ENCODE peak calls at places on chromosomes 4 and X, in six cellular contexts. G is ovary, V is GF-D8, D is NCI-H748 treated with DMSO at 0.1 percent for 48 hours, O is fibroblast of mammary gland, S is cerebellar nuclear complex. L is an unnamed sample.

GRCh38 chr4:12409507-12410190 is 981.0 kb upstream of the HS3ST1 start:
- DNase-seq in V (no peak), D (no peak), O (peak; percentile 69), S (no peak), G (no peak), L (no peak)

GRCh38 chr4:187103351-187103750 is 379.7 kb upstream of the FAT1 start:
- DNase-seq in D (peak; percentile 50), S (no peak), G (no peak), V (no peak), O (no peak), L (no peak)

GRCh38 chr4:5128569-5128968 is 77.3 kb downstream of the STK32B start:
- DNase-seq in D (no peak), G (no peak), O (no peak), V (no peak), S (no peak), L (no peak)

GRCh38 chr4:38818441-38818976 is 13.9 kb upstream of the TLR1 start:
- DNase-seq in O (no peak), S (no peak), G (no peak), D (no peak), V (no peak), L (no peak)

GRCh38 chr4:113435893-113436292 is 325.6 kb downstream of the CAMK2D start:
- DNase-seq in D (no peak), O (peak; percentile 93), V (no peak), S (no peak), G (peak; percentile 41), L (no peak)

GRCh38 chr4:107283587-107284559 is 247.8 kb upstream of the DKK2 start:
- DNase-seq in S (no peak), G (no peak), O (peak; percentile 97), V (no peak), D (no peak), L (no peak)

GRCh38 chrX:133325422-133325821 is 89.9 kb downstream of the GPC4 start:
- DNase-seq in D (no peak), V (no peak), G (no peak), S (no peak), O (no peak), L (no peak)

GRCh38 chr4:152399246-152399645 is 136.6 kb downstream of the FBXW7 start:
- DNase-seq in D (no peak), G (no peak), S (no peak), V (peak; percentile 93), O (no peak), L (no peak)

GRCh38 chr4:20904966-20905365 is 204.7 kb downstream of the PACRGL start:
- DNase-seq in D (no peak), V (no peak), S (no peak), O (no peak), G (no peak), L (no peak)

GRCh38 chr4:33722800-33723511 is 2521.4 kb downstream of the ARAP2 start:
- DNase-seq in O (peak; percentile 73), D (peak; percentile 76), V (no peak), G (no peak), S (no peak), L (no peak)

GRCh38 chr4:182518421-182518820 is 275.2 kb downstream of the TENM3 start:
- DNase-seq in S (no peak), G (no peak), V (no peak), D (no peak), O (no peak), L (no peak)

GRCh38 chr4:53956454-53956853 is 108.0 kb downstream of the CHIC2 start:
- DNase-seq in S (no peak), D (no peak), G (no peak), V (no peak), O (no peak), L (no peak)

GRCh38 chrX:155666741-155667140 is 54.0 kb upstream of the TMLHE start:
- DNase-seq in G (no peak), D (no peak), S (no peak), V (no peak), O (no peak), L (no peak)

GRCh38 chr4:36854554-36854953 is 390.0 kb upstream of the NWD2 start:
- DNase-seq in V (no peak), O (no peak), S (no peak), D (no peak), G (no peak), L (no peak)

GRCh38 chr4:81380364-81380853 is 91.3 kb downstream of the RASGEF1B start:
- DNase-seq in V (no peak), S (no peak), G (no peak), O (no peak), D (no peak), L (no peak)

GRCh38 chr4:86441175-86441960 is 81.5 kb upstream of the MAPK10 start:
- DNase-seq in S (no peak), O (peak; percentile 2), V (no peak), D (no peak), G (no peak), L (no peak)

GRCh38 chr4:140607852-140608251 is 39.1 kb upstream of the UCP1 start:
- DNase-seq in V (no peak), D (no peak), O (no peak), S (no peak), G (no peak), L (no peak)

GRCh38 chr4:182917182-182918043 is at the start of gene DCTD:
- DNase-seq in D (no peak), S (no peak), V (peak; percentile 49), G (peak; percentile 87), O (peak; percentile 51), L (peak; percentile 91)

GRCh38 chrX:25650216-25650615 is 487.9 kb upstream of the MAGEB18 start:
- DNase-seq in G (no peak), S (no peak), O (no peak), D (no peak), V (no peak), L (no peak)

GRCh38 chr4:66750273-66750672 is 795.0 kb downstream of the CENPC start:
- DNase-seq in D (no peak), O (no peak), S (no peak), V (no peak), G (no peak), L (no peak)

GRCh38 chr4:31051565-31051964 is 331.4 kb downstream of the PCDH7 start:
- DNase-seq in V (no peak), D (no peak), S (no peak), G (no peak), O (no peak), L (no peak)

GRCh38 chr4:2793578-2793919 is 664 bp downstream of the SH3BP2 start:
- DNase-seq in D (no peak), O (peak; percentile 51), V (no peak), S (no peak), G (peak; percentile 56), L (peak; percentile 83)

GRCh38 chrX:113384628-113385027 is 544.0 kb upstream of the AMOT start:
- DNase-seq in S (no peak), O (peak; percentile 91), D (no peak), G (no peak), V (no peak), L (no peak)

GRCh38 chrX:16484338-16484737 is 165.6 kb upstream of the S100G start:
- DNase-seq in G (no peak), S (no peak), V (no peak), O (peak; percentile 97), D (no peak), L (no peak)

GRCh38 chrX:147891886-147892285 is 19.8 kb upstream of the FMR1 start:
- DNase-seq in O (peak; percentile 48), G (no peak), D (no peak), V (no peak), S (no peak), L (no peak)

GRCh38 chr4:57405359-57405758 is 295.2 kb upstream of the IGFBP7 start:
- DNase-seq in S (no peak), O (no peak), G (no peak), D (no peak), V (no peak), L (no peak)

GRCh38 chr4:39151120-39151713 is 31.1 kb upstream of the WDR19 start:
- DNase-seq in D (no peak), G (no peak), S (no peak), O (peak; percentile 52), V (peak; percentile 60), L (no peak)

GRCh38 chr4:4446434-4446833 is 59.5 kb downstream of the NSG1 start:
- DNase-seq in O (no peak), V (no peak), G (no peak), S (no peak), D (no peak), L (no peak)

GRCh38 chr4:105520819-105521790 is 31.3 kb upstream of the ARHGEF38 start:
- DNase-seq in O (peak; percentile 47), D (peak; percentile 46), S (no peak), G (no peak), V (peak; percentile 2), L (no peak)

GRCh38 chr4:23463071-23463470 is 426.8 kb downstream of the PPARGC1A start:
- DNase-seq in D (no peak), S (no peak), G (no peak), O (no peak), V (no peak), L (no peak)

GRCh38 chrX:12701625-12702024 is 89.6 kb upstream of the PRPS2 start:
- DNase-seq in V (no peak), G (peak; percentile 51), D (peak; percentile 86), O (peak; percentile 71), S (no peak), L (no peak)

GRCh38 chr4:184337907-184338306 is 120.2 kb upstream of the ENPP6 start:
- DNase-seq in G (no peak), D (no peak), V (no peak), O (no peak), S (no peak), L (no peak)

GRCh38 chr4:161121451-161121850 is 1042.3 kb downstream of the FSTL5 start:
- DNase-seq in G (no peak), D (no peak), O (no peak), V (no peak), S (no peak), L (no peak)

GRCh38 chr4:7135389-7135746 is 57.0 kb upstream of the SORCS2 start:
- DNase-seq in V (no peak), D (no peak), O (peak; percentile 34), G (no peak), S (no peak), L (peak; percentile 57)

GRCh38 chrX:138487866-138488265 is 223.7 kb downstream of the FGF13 start:
- DNase-seq in V (no peak), G (no peak), D (no peak), S (no peak), O (no peak), L (no peak)

L was measured in Right ventricle myocardium inferior.